ENCODE peak calls at places on chromosome 16, in six cellular contexts. One of them, this sample, is unnamed.

GRCh38 chr16:77767211-77767610 is 21.2 kb upstream of the VAT1L start:
- DNase-seq in fibroblast of lung: no peak
- DNase-seq in cardiac fibroblast: no peak
- DNase-seq in AG04450: no peak
- DNase-seq in uterus: no peak
- DNase-seq in sigmoid colon: no peak
- DNase-seq in this sample: no peak

GRCh38 chr16:71339481-71340171 is 18.9 kb upstream of the CALB2 start:
- DNase-seq in cardiac fibroblast: no peak
- DNase-seq in uterus: no peak
- DNase-seq in sigmoid colon: no peak
- DNase-seq in AG04450: no peak
- DNase-seq in fibroblast of lung: no peak
- DNase-seq in this sample: no peak

GRCh38 chr16:87286839-87287626 is 30.2 kb downstream of the C16orf95 start:
- DNase-seq in uterus: no peak
- DNase-seq in cardiac fibroblast: no peak
- DNase-seq in AG04450: no peak
- DNase-seq in fibroblast of lung: no peak
- DNase-seq in sigmoid colon: no peak
- DNase-seq in this sample: no peak

GRCh38 chr16:77744136-77744535 is 21.8 kb downstream of the NUDT7 start:
- DNase-seq in cardiac fibroblast: no peak
- DNase-seq in uterus: no peak
- DNase-seq in fibroblast of lung: no peak
- DNase-seq in AG04450: peak; percentile 44
- DNase-seq in sigmoid colon: no peak
- DNase-seq in this sample: no peak

GRCh38 chr16:31202402-31203385 is at the start of gene PYCARD:
- DNase-seq in AG04450: no peak
- DNase-seq in fibroblast of lung: peak; percentile 43
- DNase-seq in cardiac fibroblast: peak; percentile 43
- DNase-seq in sigmoid colon: peak; percentile 81
- DNase-seq in uterus: peak; percentile 48
- DNase-seq in this sample: no peak

GRCh38 chr16:85462405-85463227 is 150.5 kb upstream of the GSE1 start:
- DNase-seq in cardiac fibroblast: no peak
- DNase-seq in sigmoid colon: no peak
- DNase-seq in fibroblast of lung: no peak
- DNase-seq in AG04450: no peak
- DNase-seq in uterus: peak; percentile 58
- DNase-seq in this sample: no peak

GRCh38 chr16:81723098-81723723 is 55.9 kb upstream of the PLCG2 start:
- DNase-seq in sigmoid colon: no peak
- DNase-seq in fibroblast of lung: peak; percentile 75
- DNase-seq in uterus: no peak
- DNase-seq in AG04450: no peak
- DNase-seq in cardiac fibroblast: peak; percentile 89
- DNase-seq in this sample: peak; percentile 29

GRCh38 chr16:69831212-69832123 is 69.3 kb downstream of the WWP2 start:
- DNase-seq in cardiac fibroblast: peak; percentile 35
- DNase-seq in uterus: no peak
- DNase-seq in sigmoid colon: no peak
- DNase-seq in fibroblast of lung: peak; percentile 35
- DNase-seq in AG04450: no peak
- DNase-seq in this sample: no peak

GRCh38 chr16:12111223-12111622 is 134.7 kb downstream of the SNX29 start:
- DNase-seq in uterus: no peak
- DNase-seq in AG04450: no peak
- DNase-seq in cardiac fibroblast: no peak
- DNase-seq in sigmoid colon: no peak
- DNase-seq in fibroblast of lung: no peak
- DNase-seq in this sample: no peak

GRCh38 chr16:27547851-27548250 is 1.9 kb downstream of the GTF3C1 start:
- DNase-seq in uterus: no peak
- DNase-seq in sigmoid colon: peak; percentile 7
- DNase-seq in fibroblast of lung: no peak
- DNase-seq in AG04450: no peak
- DNase-seq in cardiac fibroblast: no peak
- DNase-seq in this sample: no peak
- H3K4me3 ChIP-seq in uterus: no peak overlapping the region
- H3K4me3 ChIP-seq in sigmoid colon: no peak overlapping the region
- H3K4me3 ChIP-seq in fibroblast of lung: no peak overlapping the region
- H3K4me3 ChIP-seq in AG04450: no peak overlapping the region
- H3K4me3 ChIP-seq in cardiac fibroblast: no peak overlapping the region
- H3K4me3 ChIP-seq in this sample: no peak overlapping the region

GRCh38 chr16:49280861-49281331 is 742 bp downstream of the CBLN1 start:
- DNase-seq in AG04450: no peak
- DNase-seq in fibroblast of lung: no peak
- DNase-seq in sigmoid colon: no peak
- DNase-seq in cardiac fibroblast: no peak
- DNase-seq in uterus: no peak
- DNase-seq in this sample: no peak
- H3K4me3 ChIP-seq in AG04450: no peak overlapping the region
- H3K4me3 ChIP-seq in fibroblast of lung: no peak overlapping the region
- H3K4me3 ChIP-seq in sigmoid colon: peak overlapping the region; percentile 57
- H3K4me3 ChIP-seq in cardiac fibroblast: no peak overlapping the region
- H3K4me3 ChIP-seq in uterus: no peak overlapping the region
- H3K4me3 ChIP-seq in this sample: no peak overlapping the region

GRCh38 chr16:27353853-27354252 is 40.1 kb downstream of the IL4R start:
- DNase-seq in sigmoid colon: no peak
- DNase-seq in uterus: no peak
- DNase-seq in fibroblast of lung: no peak
- DNase-seq in cardiac fibroblast: no peak
- DNase-seq in AG04450: no peak
- DNase-seq in this sample: no peak
- H3K4me3 ChIP-seq in sigmoid colon: no peak overlapping the region
- H3K4me3 ChIP-seq in uterus: no peak overlapping the region
- H3K4me3 ChIP-seq in fibroblast of lung: no peak overlapping the region
- H3K4me3 ChIP-seq in cardiac fibroblast: no peak overlapping the region
- H3K4me3 ChIP-seq in AG04450: no peak overlapping the region
- H3K4me3 ChIP-seq in this sample: no peak overlapping the region

DNA sequence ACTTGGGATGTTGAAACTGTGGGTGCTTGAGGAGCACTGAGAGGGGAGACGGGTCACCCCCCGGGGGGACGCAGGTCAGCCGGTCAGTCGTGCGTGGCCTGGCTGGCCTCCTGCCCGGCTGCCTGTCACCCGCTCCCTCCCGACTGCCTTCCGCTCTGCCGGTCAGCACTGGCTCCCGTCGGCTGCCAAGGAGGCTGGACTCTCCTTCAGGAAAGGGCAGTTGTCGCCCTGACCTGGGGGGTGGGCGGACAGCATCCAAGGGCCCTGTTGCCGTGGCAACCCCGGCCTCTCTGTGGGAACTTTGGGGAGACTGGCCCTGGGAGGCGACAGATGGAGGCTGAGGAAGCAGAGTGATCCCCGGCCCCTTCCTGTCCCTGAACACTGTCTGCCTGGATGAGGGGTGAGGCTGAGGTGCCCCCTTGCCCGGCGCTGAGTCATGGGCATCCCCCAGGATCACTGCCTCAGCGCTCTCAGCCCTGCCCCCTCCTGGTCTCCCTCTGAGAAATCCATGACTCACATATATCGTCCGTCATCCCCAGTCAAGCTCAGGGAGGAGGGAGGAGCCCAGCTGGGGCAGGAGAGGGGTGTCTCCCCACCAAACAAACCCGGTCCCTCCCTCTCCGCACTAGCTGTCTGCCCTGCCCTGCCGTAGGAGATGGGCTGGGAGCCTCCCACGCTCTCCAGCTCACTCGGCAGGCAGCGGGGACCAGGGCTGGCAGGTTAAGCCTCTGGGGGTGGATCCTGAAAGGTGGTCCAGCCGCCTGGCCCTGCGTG is at the start of gene ADGRG1:
- DNase-seq in uterus: peak; percentile 78
- DNase-seq in fibroblast of lung: peak; percentile 96
- DNase-seq in cardiac fibroblast: peak; percentile 97
- DNase-seq in sigmoid colon: peak; percentile 81
- DNase-seq in AG04450: peak; percentile 80
- DNase-seq in this sample: peak; percentile 88
- H3K4me3 ChIP-seq in uterus: peak within 1 kb of the TSS; percentile 14
- H3K4me3 ChIP-seq in fibroblast of lung: peak within 1 kb of the TSS; percentile 38
- H3K4me3 ChIP-seq in cardiac fibroblast: peak within 1 kb of the TSS; percentile 46
- H3K4me3 ChIP-seq in sigmoid colon: peak within 1 kb of the TSS; percentile 27
- H3K4me3 ChIP-seq in AG04450: peak within 1 kb of the TSS; percentile 52
- H3K4me3 ChIP-seq in this sample: peak within 1 kb of the TSS; percentile 25

DNA sequence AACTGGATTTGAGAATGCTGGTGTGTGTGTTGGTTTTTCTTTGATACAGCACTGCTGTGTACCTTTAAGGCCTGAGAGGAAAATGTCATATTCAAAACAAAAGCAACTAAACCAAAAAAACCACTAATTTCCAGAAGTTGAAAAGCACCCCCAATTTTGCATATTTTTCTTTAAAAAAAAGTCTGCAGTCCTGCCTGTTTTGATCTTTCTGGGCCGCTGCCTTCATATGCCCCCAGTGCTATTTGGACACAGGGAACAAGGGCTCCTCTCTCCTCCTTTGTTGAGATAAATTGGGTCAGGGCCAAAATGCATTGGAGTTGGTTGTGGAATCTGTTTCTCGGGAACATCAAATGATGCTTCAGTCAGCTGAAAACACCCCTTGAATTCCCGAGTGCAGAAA is 26.9 kb downstream of the GPT2 start:
- DNase-seq in sigmoid colon: no peak
- DNase-seq in uterus: no peak
- DNase-seq in cardiac fibroblast: no peak
- DNase-seq in AG04450: no peak
- DNase-seq in fibroblast of lung: no peak
- DNase-seq in this sample: no peak
- H3K4me3 ChIP-seq in sigmoid colon: no peak overlapping the region
- H3K4me3 ChIP-seq in uterus: no peak overlapping the region
- H3K4me3 ChIP-seq in cardiac fibroblast: no peak overlapping the region
- H3K4me3 ChIP-seq in AG04450: no peak overlapping the region
- H3K4me3 ChIP-seq in fibroblast of lung: no peak overlapping the region
- H3K4me3 ChIP-seq in this sample: no peak overlapping the region

DNA sequence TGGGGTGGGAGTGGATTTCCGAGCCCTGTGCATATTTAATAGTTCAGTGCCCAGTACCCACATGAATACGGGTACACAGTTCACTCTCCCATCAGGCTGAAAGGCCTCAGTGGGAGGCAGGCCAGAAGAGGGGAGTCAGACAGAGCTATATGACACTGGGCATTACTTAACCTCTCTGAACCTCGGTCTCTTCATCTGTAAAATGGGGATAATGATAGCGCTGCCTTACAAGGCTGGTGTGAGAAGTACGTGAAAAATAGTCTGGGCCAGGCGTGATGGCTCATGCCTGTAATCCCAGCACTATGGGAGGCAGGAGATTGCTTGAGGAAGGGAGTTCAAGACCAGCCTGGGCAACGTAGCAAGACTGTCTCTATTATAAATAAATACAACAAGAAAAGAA is 3.6 kb downstream of the GPRC5B start:
- DNase-seq in AG04450: no peak
- DNase-seq in sigmoid colon: no peak
- DNase-seq in cardiac fibroblast: no peak
- DNase-seq in fibroblast of lung: no peak
- DNase-seq in uterus: no peak
- DNase-seq in this sample: no peak
- H3K4me3 ChIP-seq in AG04450: no peak overlapping the region
- H3K4me3 ChIP-seq in sigmoid colon: no peak overlapping the region
- H3K4me3 ChIP-seq in cardiac fibroblast: no peak overlapping the region
- H3K4me3 ChIP-seq in fibroblast of lung: no peak overlapping the region
- H3K4me3 ChIP-seq in uterus: no peak overlapping the region
- H3K4me3 ChIP-seq in this sample: no peak overlapping the region

GRCh38 chr16:66947302-66948033 is 12.2 kb downstream of the CES2 start:
- DNase-seq in fibroblast of lung: peak; percentile 73
- DNase-seq in sigmoid colon: peak; percentile 87
- DNase-seq in AG04450: peak; percentile 63
- DNase-seq in uterus: peak; percentile 82
- DNase-seq in cardiac fibroblast: peak; percentile 90
- DNase-seq in this sample: no peak
- H3K4me3 ChIP-seq in fibroblast of lung: peak overlapping the region; percentile 43
- H3K4me3 ChIP-seq in sigmoid colon: peak overlapping the region; percentile 57
- H3K4me3 ChIP-seq in AG04450: peak overlapping the region; percentile 60
- H3K4me3 ChIP-seq in uterus: peak overlapping the region; percentile 51
- H3K4me3 ChIP-seq in cardiac fibroblast: peak overlapping the region; percentile 57
- H3K4me3 ChIP-seq in this sample: peak overlapping the region; percentile 50